ENCODE peak calls at places on chromosomes 12 and 14, in six cellular contexts. One of them, this sample, is unnamed.

GRCh38 chr12:5840900-5841299 is 104.2 kb downstream of the ANO2 start:
- DNase-seq in left cardiac atrium: no peak
- DNase-seq in glomerular endothelial cell: no peak
- DNase-seq in activated T-cell treated with anti-CD3 and anti-CD28 coated beads, Interleukin-2, amount 50 U/mL, for 72 hours: no peak
- DNase-seq in AG09319: no peak
- DNase-seq in WERI-Rb-1: no peak
- DNase-seq in this sample: no peak

GRCh38 chr12:20017772-20018171 is 350.6 kb upstream of the PDE3A start:
- DNase-seq in left cardiac atrium: no peak
- DNase-seq in glomerular endothelial cell: no peak
- DNase-seq in activated T-cell treated with anti-CD3 and anti-CD28 coated beads, Interleukin-2, amount 50 U/mL, for 72 hours: no peak
- DNase-seq in AG09319: no peak
- DNase-seq in WERI-Rb-1: no peak
- DNase-seq in this sample: no peak

GRCh38 chr14:100688598-100689499 is 37.8 kb upstream of the DLK1 start:
- DNase-seq in left cardiac atrium: no peak
- DNase-seq in glomerular endothelial cell: no peak
- DNase-seq in activated T-cell treated with anti-CD3 and anti-CD28 coated beads, Interleukin-2, amount 50 U/mL, for 72 hours: no peak
- DNase-seq in AG09319: no peak
- DNase-seq in WERI-Rb-1: no peak
- DNase-seq in this sample: no peak

GRCh38 chr14:67951529-67952120 is 132.0 kb downstream of the RAD51B start:
- DNase-seq in left cardiac atrium: no peak
- DNase-seq in glomerular endothelial cell: no peak
- DNase-seq in activated T-cell treated with anti-CD3 and anti-CD28 coated beads, Interleukin-2, amount 50 U/mL, for 72 hours: no peak
- DNase-seq in AG09319: no peak
- DNase-seq in WERI-Rb-1: no peak
- DNase-seq in this sample: no peak

GRCh38 chr12:92550234-92550633 is 152.6 kb upstream of the PLEKHG7 start:
- DNase-seq in left cardiac atrium: no peak
- DNase-seq in glomerular endothelial cell: no peak
- DNase-seq in activated T-cell treated with anti-CD3 and anti-CD28 coated beads, Interleukin-2, amount 50 U/mL, for 72 hours: no peak
- DNase-seq in AG09319: no peak
- DNase-seq in WERI-Rb-1: no peak
- DNase-seq in this sample: no peak

GRCh38 chr14:93655078-93655750 is 133.1 kb downstream of the PRIMA1 start:
- DNase-seq in left cardiac atrium: no peak
- DNase-seq in glomerular endothelial cell: peak
- DNase-seq in activated T-cell treated with anti-CD3 and anti-CD28 coated beads, Interleukin-2, amount 50 U/mL, for 72 hours: peak
- DNase-seq in AG09319: peak
- DNase-seq in WERI-Rb-1: peak
- DNase-seq in this sample: no peak

GRCh38 chr12:113822986-113823385 is 143.1 kb downstream of the RBM19 start:
- DNase-seq in left cardiac atrium: no peak
- DNase-seq in glomerular endothelial cell: no peak
- DNase-seq in activated T-cell treated with anti-CD3 and anti-CD28 coated beads, Interleukin-2, amount 50 U/mL, for 72 hours: no peak
- DNase-seq in AG09319: no peak
- DNase-seq in WERI-Rb-1: no peak
- DNase-seq in this sample: no peak

GRCh38 chr14:57547131-57547530 is 53.5 kb upstream of the CCDC198 start:
- DNase-seq in left cardiac atrium: no peak
- DNase-seq in glomerular endothelial cell: no peak
- DNase-seq in activated T-cell treated with anti-CD3 and anti-CD28 coated beads, Interleukin-2, amount 50 U/mL, for 72 hours: no peak
- DNase-seq in AG09319: no peak
- DNase-seq in WERI-Rb-1: no peak
- DNase-seq in this sample: no peak

GRCh38 chr12:64685076-64685475 is 74.1 kb downstream of the GNS start:
- DNase-seq in left cardiac atrium: no peak
- DNase-seq in glomerular endothelial cell: no peak
- DNase-seq in activated T-cell treated with anti-CD3 and anti-CD28 coated beads, Interleukin-2, amount 50 U/mL, for 72 hours: no peak
- DNase-seq in AG09319: no peak
- DNase-seq in WERI-Rb-1: no peak
- DNase-seq in this sample: no peak

GRCh38 chr12:65232490-65233077 is 45.9 kb upstream of the MSRB3 start:
- DNase-seq in left cardiac atrium: no peak
- DNase-seq in glomerular endothelial cell: no peak
- DNase-seq in activated T-cell treated with anti-CD3 and anti-CD28 coated beads, Interleukin-2, amount 50 U/mL, for 72 hours: no peak
- DNase-seq in AG09319: no peak
- DNase-seq in WERI-Rb-1: no peak
- DNase-seq in this sample: no peak

GRCh38 chr12:96261557-96261956 is 67.4 kb downstream of the ELK3 start:
- DNase-seq in left cardiac atrium: no peak
- DNase-seq in glomerular endothelial cell: no peak
- DNase-seq in activated T-cell treated with anti-CD3 and anti-CD28 coated beads, Interleukin-2, amount 50 U/mL, for 72 hours: no peak
- DNase-seq in AG09319: no peak
- DNase-seq in WERI-Rb-1: no peak
- DNase-seq in this sample: no peak

GRCh38 chr14:69539631-69540410 is 34.9 kb downstream of the CCDC177 start:
- DNase-seq in left cardiac atrium: no peak
- DNase-seq in glomerular endothelial cell: no peak
- DNase-seq in activated T-cell treated with anti-CD3 and anti-CD28 coated beads, Interleukin-2, amount 50 U/mL, for 72 hours: no peak
- DNase-seq in AG09319: peak
- DNase-seq in WERI-Rb-1: no peak
- DNase-seq in this sample: peak

GRCh38 chr12:110762891-110763290 is 20.2 kb upstream of the PPP1CC start:
- DNase-seq in left cardiac atrium: no peak
- DNase-seq in glomerular endothelial cell: no peak
- DNase-seq in activated T-cell treated with anti-CD3 and anti-CD28 coated beads, Interleukin-2, amount 50 U/mL, for 72 hours: no peak
- DNase-seq in AG09319: no peak
- DNase-seq in WERI-Rb-1: no peak
- DNase-seq in this sample: no peak

GRCh38 chr12:124786065-124786964 is 77.3 kb downstream of the SCARB1 start:
- DNase-seq in left cardiac atrium: peak
- DNase-seq in glomerular endothelial cell: no peak
- DNase-seq in activated T-cell treated with anti-CD3 and anti-CD28 coated beads, Interleukin-2, amount 50 U/mL, for 72 hours: no peak
- DNase-seq in AG09319: peak
- DNase-seq in WERI-Rb-1: peak
- DNase-seq in this sample: no peak

GRCh38 chr14:69625299-69626131 is 14.1 kb downstream of the SUSD6 start:
- DNase-seq in left cardiac atrium: peak
- DNase-seq in glomerular endothelial cell: no peak
- DNase-seq in activated T-cell treated with anti-CD3 and anti-CD28 coated beads, Interleukin-2, amount 50 U/mL, for 72 hours: peak
- DNase-seq in AG09319: no peak
- DNase-seq in WERI-Rb-1: no peak
- DNase-seq in this sample: no peak

GRCh38 chr12:65941388-65941787 is 117.1 kb downstream of the HMGA2 start:
- DNase-seq in left cardiac atrium: no peak
- DNase-seq in glomerular endothelial cell: no peak
- DNase-seq in activated T-cell treated with anti-CD3 and anti-CD28 coated beads, Interleukin-2, amount 50 U/mL, for 72 hours: no peak
- DNase-seq in AG09319: peak
- DNase-seq in WERI-Rb-1: no peak
- DNase-seq in this sample: peak

GRCh38 chr12:47964102-47964723 is 817 bp downstream of the TMEM106C start:
- DNase-seq in left cardiac atrium: peak
- DNase-seq in glomerular endothelial cell: no peak
- DNase-seq in activated T-cell treated with anti-CD3 and anti-CD28 coated beads, Interleukin-2, amount 50 U/mL, for 72 hours: peak
- DNase-seq in AG09319: no peak
- DNase-seq in WERI-Rb-1: peak
- DNase-seq in this sample: no peak

GRCh38 chr12:105983622-105984325 is 155.0 kb downstream of the NUAK1 start:
- DNase-seq in left cardiac atrium: no peak
- DNase-seq in glomerular endothelial cell: no peak
- DNase-seq in activated T-cell treated with anti-CD3 and anti-CD28 coated beads, Interleukin-2, amount 50 U/mL, for 72 hours: no peak
- DNase-seq in AG09319: no peak
- DNase-seq in WERI-Rb-1: no peak
- DNase-seq in this sample: peak

This sample was measured in GM04503.